ENCODE peak calls at places on chromosome 13, in five cellular contexts. N, D, E, C and Y are unnamed samples.

GRCh38 chr13:42762251-42762650 is 19.1 kb upstream of the FAM216B start:
- DNase-seq in D (no peak), E (no peak), N (peak; percentile 45), C (no peak), Y (peak; percentile 66)

GRCh38 chr13:90594694-90595093 is 752.8 kb upstream of the MIR17HG start:
- DNase-seq in D (no peak), E (no peak), N (peak; percentile 75), C (no peak), Y (no peak)

GRCh38 chr13:36531746-36532486 is 99.6 kb downstream of the CCNA1 start:
- DNase-seq in C (no peak), N (no peak), D (no peak), E (no peak), Y (no peak)

GRCh38 chr13:71577127-71577526 is 289.9 kb downstream of the DACH1 start:
- DNase-seq in D (no peak), E (no peak), N (no peak), C (no peak), Y (no peak)

GRCh38 chr13:74158028-74158427 is 23.8 kb upstream of the KLF12 start:
- DNase-seq in C (no peak), E (no peak), N (no peak), D (no peak), Y (peak; percentile 30)

GRCh38 chr13:81987677-81988357 is 1646.9 kb upstream of the SPRY2 start:
- DNase-seq in C (no peak), N (no peak), D (no peak), E (no peak), Y (no peak)

GRCh38 chr13:87089391-87089790 is 581.8 kb upstream of the SLITRK5 start:
- DNase-seq in E (no peak), N (peak; percentile 89), C (no peak), D (no peak), Y (no peak)

GRCh38 chr13:111604087-111604486 is 283.6 kb downstream of the TEX29 start:
- DNase-seq in C (no peak), N (no peak), D (no peak), E (no peak), Y (peak; percentile 47)

GRCh38 chr13:47025791-47026419 is 129.1 kb upstream of the HTR2A start:
- DNase-seq in E (no peak), C (no peak), N (no peak), D (peak; percentile 45), Y (no peak)

GRCh38 chr13:40456979-40457553 is 209.4 kb downstream of the FOXO1 start:
- DNase-seq in N (no peak), E (no peak), C (no peak), D (no peak), Y (no peak)

GRCh38 chr13:51747438-51748434 is 56.2 kb downstream of the DHRS12 start:
- DNase-seq in D (no peak), C (no peak), E (no peak), N (no peak), Y (no peak)

GRCh38 chr13:20923272-20923671 is 20.7 kb upstream of the XPO4 start:
- DNase-seq in N (no peak), E (no peak), D (no peak), C (no peak), Y (no peak)

GRCh38 chr13:73140804-73141203 is 82.0 kb downstream of the KLF5 start:
- DNase-seq in N (no peak), C (no peak), E (no peak), D (no peak), Y (no peak)

DNA sequence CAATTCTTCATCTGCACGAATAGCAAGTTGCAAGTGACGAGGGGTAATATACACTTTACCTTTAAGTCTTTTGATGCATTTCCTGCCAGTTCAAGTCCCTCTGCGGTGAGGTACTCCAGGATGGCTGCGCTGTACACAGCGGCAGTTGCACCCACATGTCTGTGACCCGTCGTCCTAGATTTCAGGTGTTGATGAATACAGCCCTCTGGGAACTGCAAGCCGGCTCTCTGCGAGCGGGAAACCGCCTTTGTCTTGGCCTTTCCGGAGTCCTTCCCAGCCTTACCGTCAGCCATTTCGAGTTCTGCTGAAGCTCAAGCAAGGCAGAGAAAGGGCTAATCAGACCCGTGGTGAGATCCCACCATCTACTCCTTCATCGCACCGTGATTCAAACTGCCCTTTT is 14.8 kb downstream of the UBAC2 start:
- DNase-seq in C (no peak), D (no peak), N (no peak), E (no peak), Y (peak; percentile 73)
- H3K4me3 ChIP-seq in C (no peak overlapping the region), D (no peak overlapping the region), N (no peak overlapping the region), E (no peak overlapping the region), Y (no peak overlapping the region)

GRCh38 chr13:89287381-89287780 is 1616.2 kb downstream of the SLITRK5 start:
- DNase-seq in D (no peak), E (no peak), N (no peak), C (no peak), Y (no peak)

GRCh38 chr13:89279374-89279773 is 1608.2 kb downstream of the SLITRK5 start:
- DNase-seq in E (peak; percentile 19), N (no peak), C (no peak), D (no peak), Y (no peak)

GRCh38 chr13:89281331-89281730 is 1610.2 kb downstream of the SLITRK5 start:
- DNase-seq in N (no peak), D (no peak), C (no peak), E (no peak), Y (no peak)

DNA sequence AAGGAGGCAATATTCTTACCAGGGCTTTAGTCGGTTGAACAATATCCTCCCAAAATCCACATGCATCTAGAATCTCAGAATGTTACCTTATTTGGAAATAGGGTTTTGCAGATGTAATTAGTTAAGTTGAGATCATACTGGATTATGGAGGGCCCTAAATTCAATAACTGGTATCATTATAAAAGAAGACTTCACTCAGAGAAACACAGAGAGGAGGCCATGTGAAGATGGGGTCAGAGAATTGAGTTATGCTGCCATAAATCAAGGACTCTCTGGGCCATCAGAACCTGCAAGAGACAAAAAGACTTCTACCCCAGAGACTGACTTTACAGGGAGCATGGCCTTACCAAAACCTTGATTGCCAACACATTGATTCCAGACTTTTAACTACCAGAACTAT is 1611.1 kb downstream of the SLITRK5 start:
- DNase-seq in N (no peak), C (no peak), D (no peak), E (no peak), Y (no peak)
- H3K4me3 ChIP-seq in N (no peak overlapping the region), C (no peak overlapping the region), D (no peak overlapping the region), E (no peak overlapping the region), Y (no peak overlapping the region)

GRCh38 chr13:48977973-48978372 is 2.3 kb downstream of the FNDC3A start:
- DNase-seq in N (no peak), D (no peak), E (no peak), C (no peak), Y (no peak)

GRCh38 chr13:48976677-48977625 is 1.2 kb downstream of the FNDC3A start:
- DNase-seq in N (peak; percentile 7), E (no peak), D (no peak), C (no peak), Y (peak; percentile 54)

GRCh38 chr13:48978942-48979601 is 3.4 kb downstream of the FNDC3A start:
- DNase-seq in D (no peak), E (no peak), N (no peak), C (no peak), Y (no peak)

GRCh38 chr13:48983331-48983730 is 7.6 kb downstream of the FNDC3A start:
- DNase-seq in D (no peak), E (no peak), N (no peak), C (no peak), Y (no peak)

DNA sequence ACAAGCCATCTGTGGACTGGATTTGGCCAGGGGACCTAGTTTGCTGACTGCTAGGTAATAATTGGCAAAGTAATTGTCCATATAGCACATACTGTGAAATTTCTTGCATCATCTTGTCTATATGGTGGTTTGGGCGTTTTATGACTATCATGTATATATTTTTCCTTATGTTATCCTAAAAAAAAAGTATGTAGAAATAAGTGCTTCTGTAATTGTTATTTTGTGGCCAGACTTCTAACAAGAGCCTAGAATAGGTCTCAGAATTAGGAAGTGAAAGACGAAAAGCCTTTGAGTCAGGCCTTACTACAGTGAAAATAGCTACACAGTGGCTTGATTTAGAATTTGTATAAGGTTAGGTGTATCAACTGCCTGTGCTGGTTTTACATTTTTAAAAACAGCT is 4.2 kb downstream of the FNDC3A start:
- DNase-seq in D (no peak), N (no peak), E (no peak), C (no peak), Y (no peak)
- H3K4me3 ChIP-seq in D (no peak overlapping the region), N (no peak overlapping the region), E (no peak overlapping the region), C (no peak overlapping the region), Y (no peak overlapping the region)

GRCh38 chr13:78193853-78194252 is 275.2 kb upstream of the EDNRB start:
- DNase-seq in N (no peak), C (no peak), E (no peak), D (no peak), Y (no peak)
- H3K4me3 ChIP-seq in N (no peak overlapping the region), C (no peak overlapping the region), E (no peak overlapping the region), D (no peak overlapping the region), Y (no peak overlapping the region)

DNA sequence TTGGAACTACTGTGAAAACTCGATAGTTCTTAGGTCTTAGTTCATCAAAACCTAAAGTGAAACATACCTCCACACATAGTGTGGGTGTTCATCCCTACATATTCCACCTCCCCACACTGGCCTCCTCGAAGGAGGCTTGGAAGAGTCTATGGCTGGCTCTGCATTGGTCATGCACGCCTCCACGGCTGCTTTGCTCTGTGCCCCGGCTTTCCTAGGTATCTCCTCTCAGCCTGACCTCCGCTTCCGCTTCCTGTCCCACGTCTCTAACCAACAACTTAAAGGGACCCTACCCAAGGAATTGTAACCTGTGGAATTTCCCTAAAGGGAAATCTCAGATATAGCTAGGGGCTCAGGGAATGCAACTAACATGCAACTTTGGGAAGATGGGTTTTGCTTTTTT is 79.7 kb upstream of the MBNL2 start:
- DNase-seq in E (peak; percentile 12), D (no peak), N (no peak), C (no peak), Y (peak; percentile 28)
- H3K4me3 ChIP-seq in E (peak overlapping the region; percentile 36), D (peak overlapping the region; percentile 31), N (no peak overlapping the region), C (peak overlapping the region; percentile 35), Y (peak overlapping the region; percentile 27)

DNA sequence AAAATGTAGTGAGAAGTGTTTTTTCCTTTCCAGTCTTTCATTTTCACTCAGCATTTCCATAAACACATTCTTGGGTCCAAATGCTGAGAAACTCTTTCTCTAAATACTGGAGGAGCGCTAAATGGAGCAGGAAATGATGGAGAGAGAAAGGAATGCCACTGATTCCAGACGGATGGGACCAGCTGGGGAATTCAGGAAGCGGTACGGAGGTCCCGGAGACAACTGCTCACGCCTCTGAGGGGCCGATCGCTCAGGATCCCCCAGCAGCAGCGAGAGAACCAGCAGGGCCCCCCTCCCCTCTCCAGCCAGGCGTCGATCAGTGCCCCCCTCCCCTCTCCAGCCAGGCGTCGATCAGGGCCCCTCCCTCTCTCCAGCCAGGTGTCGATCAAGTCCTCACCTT is 13.2 kb downstream of the RASA3 start:
- DNase-seq in N (peak; percentile 65), D (peak; percentile 51), C (peak; percentile 48), E (peak; percentile 54), Y (peak; percentile 92)
- H3K4me3 ChIP-seq in N (peak overlapping the region; percentile 11), D (peak overlapping the region; percentile 21), C (peak overlapping the region; percentile 3), E (no peak overlapping the region), Y (no peak overlapping the region)